ENCODE peak calls at places on chromosomes 1 and 21, in five cellular contexts. One of them, this sample, is unnamed.

GRCh38 chr21:36980280-36981048 is 14.0 kb upstream of the HLCS start:
- DNase-seq in HepG2: no peak
- DNase-seq in sigmoid colon: no peak
- DNase-seq in upper lobe of left lung: peak; percentile 89
- DNase-seq in stomach: peak; percentile 52
- DNase-seq in this sample: peak; percentile 36

GRCh38 chr1:247316590-247317197 is 15.0 kb downstream of the ZNF496 start:
- DNase-seq in upper lobe of left lung: no peak
- DNase-seq in sigmoid colon: no peak
- DNase-seq in stomach: no peak
- DNase-seq in HepG2: no peak
- DNase-seq in this sample: no peak

GRCh38 chr21:25370311-25370744 is 237.0 kb downstream of the MRPL39 start:
- DNase-seq in stomach: no peak
- DNase-seq in HepG2: no peak
- DNase-seq in upper lobe of left lung: no peak
- DNase-seq in sigmoid colon: no peak
- DNase-seq in this sample: no peak

GRCh38 chr1:151568626-151569088 is 28.5 kb downstream of the TUFT1 start:
- DNase-seq in upper lobe of left lung: no peak
- DNase-seq in sigmoid colon: no peak
- DNase-seq in stomach: no peak
- DNase-seq in HepG2: no peak
- DNase-seq in this sample: no peak

GRCh38 chr21:21101911-21102310 is 103.7 kb downstream of the NCAM2 start:
- DNase-seq in HepG2: peak; percentile 3
- DNase-seq in sigmoid colon: no peak
- DNase-seq in stomach: no peak
- DNase-seq in upper lobe of left lung: no peak
- DNase-seq in this sample: no peak

GRCh38 chr1:28887835-28888682 is 26.3 kb upstream of the EPB41 start:
- DNase-seq in stomach: peak; percentile 44
- DNase-seq in HepG2: no peak
- DNase-seq in upper lobe of left lung: peak; percentile 82
- DNase-seq in sigmoid colon: peak; percentile 67
- DNase-seq in this sample: peak; percentile 55

GRCh38 chr1:82227696-82228095 is 427.0 kb downstream of the ADGRL2 start:
- DNase-seq in sigmoid colon: no peak
- DNase-seq in upper lobe of left lung: no peak
- DNase-seq in HepG2: no peak
- DNase-seq in stomach: no peak
- DNase-seq in this sample: no peak

GRCh38 chr1:63634471-63634870 is 41.3 kb downstream of the PGM1 start:
- DNase-seq in HepG2: no peak
- DNase-seq in upper lobe of left lung: no peak
- DNase-seq in stomach: no peak
- DNase-seq in sigmoid colon: no peak
- DNase-seq in this sample: no peak

GRCh38 chr1:90045853-90046563 is 51.1 kb downstream of the ZNF326 start:
- DNase-seq in sigmoid colon: no peak
- DNase-seq in HepG2: peak; percentile 11
- DNase-seq in upper lobe of left lung: no peak
- DNase-seq in stomach: no peak
- DNase-seq in this sample: no peak

GRCh38 chr21:37063433-37063832 is 9.4 kb downstream of the PIGP start:
- DNase-seq in stomach: no peak
- DNase-seq in upper lobe of left lung: no peak
- DNase-seq in HepG2: no peak
- DNase-seq in sigmoid colon: no peak
- DNase-seq in this sample: no peak

GRCh38 chr1:30670195-30671060 is 53.0 kb downstream of the MATN1 start:
- DNase-seq in stomach: no peak
- DNase-seq in upper lobe of left lung: no peak
- DNase-seq in HepG2: no peak
- DNase-seq in sigmoid colon: no peak
- DNase-seq in this sample: no peak

GRCh38 chr1:21537511-21537931 is 28.3 kb downstream of the ALPL start:
- DNase-seq in HepG2: peak; percentile 60
- DNase-seq in sigmoid colon: no peak
- DNase-seq in stomach: peak; percentile 42
- DNase-seq in upper lobe of left lung: no peak
- DNase-seq in this sample: no peak

GRCh38 chr1:94579876-94580294 is 38.3 kb upstream of the F3 start:
- DNase-seq in sigmoid colon: no peak
- DNase-seq in upper lobe of left lung: no peak
- DNase-seq in HepG2: peak; percentile 58
- DNase-seq in stomach: no peak
- DNase-seq in this sample: no peak

GRCh38 chr1:91699339-91699970 is 186.5 kb downstream of the TGFBR3 start:
- DNase-seq in upper lobe of left lung: no peak
- DNase-seq in HepG2: no peak
- DNase-seq in sigmoid colon: no peak
- DNase-seq in stomach: no peak
- DNase-seq in this sample: no peak

GRCh38 chr1:227532019-227532619 is 31.2 kb upstream of the ZNF678 start:
- DNase-seq in sigmoid colon: no peak
- DNase-seq in upper lobe of left lung: no peak
- DNase-seq in stomach: no peak
- DNase-seq in HepG2: no peak
- DNase-seq in this sample: no peak

GRCh38 chr1:180136311-180136967 is 18.2 kb upstream of the QSOX1 start:
- DNase-seq in sigmoid colon: no peak
- DNase-seq in HepG2: no peak
- DNase-seq in upper lobe of left lung: no peak
- DNase-seq in stomach: no peak
- DNase-seq in this sample: no peak

GRCh38 chr1:172900359-172900997 is 150.3 kb downstream of the TNFSF18 start:
- DNase-seq in upper lobe of left lung: no peak
- DNase-seq in sigmoid colon: no peak
- DNase-seq in stomach: no peak
- DNase-seq in HepG2: no peak
- DNase-seq in this sample: no peak

GRCh38 chr1:187817782-187818181 is 989.0 kb downstream of the PLA2G4A start:
- DNase-seq in stomach: no peak
- DNase-seq in sigmoid colon: no peak
- DNase-seq in HepG2: no peak
- DNase-seq in upper lobe of left lung: no peak
- DNase-seq in this sample: no peak

GRCh38 chr1:96374076-96374762 is 347.4 kb upstream of the PTBP2 start:
- DNase-seq in stomach: no peak
- DNase-seq in upper lobe of left lung: no peak
- DNase-seq in HepG2: no peak
- DNase-seq in sigmoid colon: no peak
- DNase-seq in this sample: no peak

GRCh38 chr1:151846062-151846568 is 6.5 kb upstream of the C2CD4D start:
- DNase-seq in HepG2: peak; percentile 41
- DNase-seq in upper lobe of left lung: no peak
- DNase-seq in sigmoid colon: peak; percentile 24
- DNase-seq in stomach: no peak
- DNase-seq in this sample: no peak

GRCh38 chr1:1144122-1144842 is 28.4 kb upstream of the C1orf159 start:
- DNase-seq in stomach: peak; percentile 90
- DNase-seq in upper lobe of left lung: peak; percentile 85
- DNase-seq in HepG2: no peak
- DNase-seq in sigmoid colon: no peak
- DNase-seq in this sample: peak; percentile 86

GRCh38 chr1:185939142-185939541 is 205.0 kb downstream of the HMCN1 start:
- DNase-seq in upper lobe of left lung: no peak
- DNase-seq in sigmoid colon: no peak
- DNase-seq in stomach: no peak
- DNase-seq in HepG2: no peak
- DNase-seq in this sample: no peak

GRCh38 chr1:115761601-115762302 is 6.8 kb downstream of the CASQ2 start:
- DNase-seq in HepG2: no peak
- DNase-seq in stomach: no peak
- DNase-seq in upper lobe of left lung: no peak
- DNase-seq in sigmoid colon: no peak
- DNase-seq in this sample: no peak

GRCh38 chr1:66446261-66447001 is 87.5 kb upstream of the SGIP1 start:
- DNase-seq in HepG2: peak; percentile 47
- DNase-seq in stomach: no peak
- DNase-seq in sigmoid colon: no peak
- DNase-seq in upper lobe of left lung: no peak
- DNase-seq in this sample: no peak

GRCh38 chr1:44616284-44616990 is 57.8 kb downstream of the TMEM53 start:
- DNase-seq in sigmoid colon: no peak
- DNase-seq in HepG2: no peak
- DNase-seq in upper lobe of left lung: no peak
- DNase-seq in stomach: no peak
- DNase-seq in this sample: no peak

GRCh38 chr1:186188004-186188539 is 187.0 kb downstream of the TPR start:
- DNase-seq in sigmoid colon: no peak
- DNase-seq in HepG2: no peak
- DNase-seq in upper lobe of left lung: no peak
- DNase-seq in stomach: no peak
- DNase-seq in this sample: no peak

GRCh38 chr1:167081594-167081993 is 8.6 kb downstream of the GPA33 start:
- DNase-seq in stomach: no peak
- DNase-seq in upper lobe of left lung: no peak
- DNase-seq in sigmoid colon: no peak
- DNase-seq in HepG2: no peak
- DNase-seq in this sample: no peak

GRCh38 chr1:118947790-118948189 is 40.4 kb downstream of the TBX15 start:
- DNase-seq in upper lobe of left lung: no peak
- DNase-seq in stomach: no peak
- DNase-seq in HepG2: no peak
- DNase-seq in sigmoid colon: no peak
- DNase-seq in this sample: no peak

GRCh38 chr1:10304295-10304694 is 93.9 kb downstream of the KIF1B start:
- DNase-seq in HepG2: no peak
- DNase-seq in stomach: no peak
- DNase-seq in sigmoid colon: no peak
- DNase-seq in upper lobe of left lung: no peak
- DNase-seq in this sample: no peak

GRCh38 chr1:62230724-62231123 is 36.1 kb downstream of the L1TD1 start:
- DNase-seq in stomach: no peak
- DNase-seq in HepG2: no peak
- DNase-seq in upper lobe of left lung: no peak
- DNase-seq in sigmoid colon: peak; percentile 22
- DNase-seq in this sample: no peak

GRCh38 chr1:187787696-187788095 is 958.9 kb downstream of the PLA2G4A start:
- DNase-seq in stomach: no peak
- DNase-seq in sigmoid colon: no peak
- DNase-seq in HepG2: no peak
- DNase-seq in upper lobe of left lung: no peak
- DNase-seq in this sample: no peak

GRCh38 chr1:113576271-113576670 is 183.0 kb downstream of the PHTF1 start:
- DNase-seq in upper lobe of left lung: no peak
- DNase-seq in sigmoid colon: no peak
- DNase-seq in HepG2: no peak
- DNase-seq in stomach: no peak
- DNase-seq in this sample: no peak
- H3K4me1 ChIP-seq in upper lobe of left lung: no peaks in the 10 kb centered on the region
- H3K4me1 ChIP-seq in sigmoid colon: no peaks in the 10 kb centered on the region
- H3K4me1 ChIP-seq in HepG2: peaks cover 21% of the 10 kb centered on the region
- H3K4me1 ChIP-seq in stomach: peaks cover 12% of the 10 kb centered on the region
- H3K4me1 ChIP-seq in this sample: no peaks in the 10 kb centered on the region

GRCh38 chr1:231626535-231626950 is at the start of gene DISC1:
- DNase-seq in upper lobe of left lung: peak; percentile 96
- DNase-seq in stomach: peak; percentile 84
- DNase-seq in HepG2: peak; percentile 80
- DNase-seq in sigmoid colon: peak; percentile 93
- DNase-seq in this sample: peak; percentile 89
- TF ChIP-seq POLR2A in upper lobe of left lung: no peak
- TF ChIP-seq POLR2A in stomach: no peak
- TF ChIP-seq POLR2A in HepG2: peak; percentile 48
- TF ChIP-seq POLR2A in sigmoid colon: no peak
- TF ChIP-seq POLR2A in this sample: peak; percentile 22

DNA sequence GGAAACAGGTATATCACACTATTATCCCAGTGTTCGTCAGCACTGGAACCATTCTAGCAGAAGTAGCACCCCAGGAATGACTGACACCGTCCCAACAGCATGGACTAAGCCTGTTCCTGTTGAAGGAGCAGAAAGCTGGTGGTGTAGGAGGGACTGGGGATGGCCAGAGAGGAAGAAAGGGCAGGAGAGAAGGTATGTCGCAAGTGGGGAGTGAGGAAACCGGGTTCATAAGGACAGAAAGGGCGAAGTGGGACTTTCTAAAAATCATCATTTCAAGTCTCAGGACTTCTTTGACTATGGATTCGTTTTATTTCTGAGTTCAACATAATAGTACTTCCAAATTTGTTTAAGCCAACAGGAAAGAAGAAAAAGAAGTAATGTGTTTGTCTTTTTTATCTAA is 19.7 kb upstream of the MX1 start:
- DNase-seq in upper lobe of left lung: no peak
- DNase-seq in HepG2: no peak
- DNase-seq in stomach: no peak
- DNase-seq in sigmoid colon: no peak
- DNase-seq in this sample: no peak
- TF ChIP-seq POLR2AphosphoS5 in upper lobe of left lung: no peak
- TF ChIP-seq POLR2AphosphoS5 in HepG2: no peak
- TF ChIP-seq POLR2AphosphoS5 in stomach: no peak
- TF ChIP-seq POLR2AphosphoS5 in sigmoid colon: no peak
- TF ChIP-seq POLR2AphosphoS5 in this sample: no peak

GRCh38 chr1:11458811-11459275 is 20.1 kb upstream of the DISP3 start:
- DNase-seq in sigmoid colon: no peak
- DNase-seq in upper lobe of left lung: no peak
- DNase-seq in stomach: peak; percentile 32
- DNase-seq in HepG2: no peak
- DNase-seq in this sample: no peak

GRCh38 chr1:11461738-11462137 is 17.2 kb upstream of the DISP3 start:
- DNase-seq in sigmoid colon: no peak
- DNase-seq in stomach: no peak
- DNase-seq in upper lobe of left lung: no peak
- DNase-seq in HepG2: no peak
- DNase-seq in this sample: no peak

GRCh38 chr1:11465307-11465706 is 13.6 kb upstream of the DISP3 start:
- DNase-seq in stomach: no peak
- DNase-seq in sigmoid colon: no peak
- DNase-seq in HepG2: no peak
- DNase-seq in upper lobe of left lung: no peak
- DNase-seq in this sample: no peak

GRCh38 chr1:11466416-11466815 is 12.5 kb upstream of the DISP3 start:
- DNase-seq in upper lobe of left lung: no peak
- DNase-seq in sigmoid colon: no peak
- DNase-seq in HepG2: no peak
- DNase-seq in stomach: no peak
- DNase-seq in this sample: no peak

DNA sequence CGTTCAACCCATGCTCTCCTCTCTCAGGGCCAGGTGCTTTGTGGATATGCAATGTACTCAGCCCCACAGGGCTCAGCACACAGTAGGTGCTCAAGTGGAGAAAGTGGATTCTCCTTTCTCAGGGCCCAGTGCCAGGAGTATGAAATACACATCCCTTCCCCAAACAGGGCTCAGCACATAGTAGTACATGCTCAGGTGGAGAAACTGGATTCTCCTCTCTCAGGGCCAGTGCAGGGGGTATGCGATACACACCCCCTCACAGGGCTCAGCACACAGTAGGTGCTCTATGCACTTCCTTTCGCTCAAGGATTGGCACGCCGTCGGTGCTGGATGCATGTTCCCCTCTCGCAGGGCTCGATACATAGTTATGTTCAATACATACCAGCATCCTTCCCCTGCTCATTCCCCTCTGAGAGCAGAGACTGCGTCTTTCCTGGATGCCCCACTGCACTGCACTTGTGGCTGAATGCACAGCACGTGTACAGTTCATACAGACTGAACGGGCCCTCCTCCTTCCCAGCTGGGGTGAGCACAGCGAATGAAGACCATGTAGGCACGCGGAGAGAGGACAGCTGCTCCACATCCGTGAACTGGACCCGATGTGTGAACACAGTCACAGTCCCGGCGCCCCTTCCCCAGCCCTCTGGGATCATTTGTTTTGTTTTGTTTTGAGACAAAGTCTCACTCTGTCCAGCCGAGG is 16.6 kb upstream of the DISP3 start:
- DNase-seq in stomach: no peak
- DNase-seq in upper lobe of left lung: no peak
- DNase-seq in sigmoid colon: no peak
- DNase-seq in HepG2: no peak
- DNase-seq in this sample: no peak
- H3K4me1 ChIP-seq in stomach: peaks cover 8% of the 10 kb centered on the region
- H3K4me1 ChIP-seq in upper lobe of left lung: peaks cover 3% of the 10 kb centered on the region
- H3K4me1 ChIP-seq in sigmoid colon: no peaks in the 10 kb centered on the region
- H3K4me1 ChIP-seq in HepG2: no peaks in the 10 kb centered on the region
- H3K4me1 ChIP-seq in this sample: no peaks in the 10 kb centered on the region